ENCODE peak calls at places on chromosomes 5 and 9, in nine cellular contexts. J is HCT116, X is A549, N is HepG2, Y is SK-N-SH, L is endothelial cell of umbilical vein, D is H1, O is GM12878, I is K562. U is an unnamed sample.

GRCh38 chr5:153755913-153756500 is 265.5 kb downstream of the GRIA1 start:
- DNase-seq in O (no peak), J (no peak), N (no peak), D (no peak), Y (no peak), I (no peak), L (no peak), X (no peak), U (no peak)

GRCh38 chr5:14039576-14039975 is 95.1 kb upstream of the DNAH5 start:
- DNase-seq in L (no peak), D (no peak), J (no peak), N (no peak), X (peak), O (no peak), Y (no peak), I (no peak), U (no peak)

GRCh38 chr5:79069488-79070001 is at the start of the genes BHMT2 and DMGDH:
- DNase-seq in J (no peak), O (no peak), Y (peak), D (no peak), I (no peak), N (peak), X (no peak), L (no peak), U (peak)

GRCh38 chr5:176658817-176659216 is 11.5 kb downstream of the TSPAN17 start:
- DNase-seq in O (no peak), L (no peak), I (no peak), N (no peak), X (no peak), J (no peak), Y (no peak), D (no peak), U (no peak)

GRCh38 chr5:20556364-20556763 is 568.4 kb upstream of the CDH18 start:
- DNase-seq in N (no peak), I (no peak), J (no peak), D (no peak), O (no peak), Y (no peak), X (no peak), L (no peak), U (no peak)

GRCh38 chr5:152547202-152547601 is 142.1 kb upstream of the NMUR2 start:
- DNase-seq in Y (no peak), D (no peak), X (no peak), L (no peak), N (no peak), O (no peak), J (no peak), I (no peak), U (no peak)

GRCh38 chr9:114308361-114308950 is 14.4 kb upstream of the ORM1 start:
- DNase-seq in J (no peak), I (no peak), D (peak), Y (no peak), X (no peak), N (no peak), O (no peak), L (no peak), U (no peak)

GRCh38 chr5:175282611-175283225 is 161.3 kb downstream of the DRD1 start:
- DNase-seq in J (no peak), N (no peak), D (no peak), I (no peak), Y (no peak), L (no peak), X (no peak), O (no peak), U (no peak)

GRCh38 chr5:157575096-157575872 is at the start of gene ADAM19:
- DNase-seq in X (peak), Y (peak), N (no peak), O (no peak), D (peak), L (peak), I (peak), J (no peak), U (no peak)

GRCh38 chr9:121827251-121827967 is 176.0 kb downstream of the DAB2IP start:
- DNase-seq in J (no peak), O (no peak), X (no peak), Y (no peak), L (no peak), N (no peak), D (peak), I (peak), U (no peak)

GRCh38 chr9:100637787-100638186 is 59.9 kb downstream of the CAVIN4 start:
- DNase-seq in N (peak), L (no peak), X (no peak), O (no peak), J (no peak), Y (no peak), I (peak), D (peak), U (no peak)

GRCh38 chr9:17969232-17969631 is 390.4 kb downstream of the SH3GL2 start:
- DNase-seq in Y (no peak), N (no peak), L (no peak), J (no peak), I (no peak), X (no peak), O (no peak), D (no peak), U (no peak)

GRCh38 chr5:68954618-68954910 is 139.2 kb upstream of the SLC30A5 start:
- DNase-seq in J (no peak), O (no peak), D (no peak), X (no peak), L (no peak), N (no peak), I (no peak), Y (no peak), U (no peak)

GRCh38 chr9:98357921-98358535 is 102.6 kb upstream of the TBC1D2 start:
- DNase-seq in I (no peak), J (no peak), N (no peak), O (no peak), L (peak), Y (no peak), D (no peak), X (no peak), U (no peak)

GRCh38 chr9:73200694-73201432 is 49.2 kb downstream of the ANXA1 start:
- DNase-seq in X (no peak), I (peak), D (no peak), Y (peak), L (peak), J (peak), O (no peak), N (peak), U (peak)

GRCh38 chr5:150175536-150175935 is 9.0 kb downstream of the CDX1 start:
- DNase-seq in L (peak), J (peak), X (peak), N (peak), Y (peak), D (peak), I (peak), O (no peak), U (peak)

GRCh38 chr5:180499684-180500083 is 5.5 kb downstream of the CNOT6 start:
- DNase-seq in N (no peak), L (no peak), O (no peak), J (no peak), X (no peak), D (no peak), I (peak), Y (no peak), U (no peak)

GRCh38 chr5:75886706-75887105 is 169.5 kb upstream of the POC5 start:
- DNase-seq in X (no peak), D (no peak), N (no peak), O (no peak), I (no peak), J (no peak), L (peak), Y (no peak), U (no peak)

GRCh38 chr9:35499029-35499700 is 9.3 kb downstream of the RUSC2 start:
- DNase-seq in I (no peak), L (peak), X (no peak), Y (no peak), N (no peak), O (no peak), J (no peak), D (no peak), U (no peak)

GRCh38 chr9:121914604-121915303 is 178.4 kb downstream of the TTLL11 start:
- DNase-seq in X (no peak), L (no peak), O (no peak), Y (no peak), N (no peak), J (no peak), D (no peak), I (no peak), U (no peak)

GRCh38 chr9:125932012-125932411 is 184.8 kb downstream of the PBX3 start:
- DNase-seq in J (peak), O (no peak), X (peak), L (peak), Y (no peak), I (peak), D (no peak), N (no peak), U (no peak)

GRCh38 chr5:80308526-80308925 is 11.3 kb upstream of the SPZ1 start:
- DNase-seq in J (no peak), D (peak), O (no peak), L (no peak), I (peak), X (no peak), N (no peak), Y (no peak), U (no peak)

GRCh38 chr5:127766556-127767335 is 63.6 kb downstream of the CCDC192 start:
- DNase-seq in D (no peak), O (no peak), Y (no peak), I (no peak), N (no peak), J (no peak), X (no peak), L (peak), U (no peak)

GRCh38 chr5:109102291-109102690 is 307.5 kb downstream of the PJA2 start:
- DNase-seq in N (no peak), X (no peak), O (no peak), J (no peak), Y (no peak), I (no peak), D (no peak), L (no peak), U (no peak)

GRCh38 chr5:152956943-152957613 is 533.4 kb upstream of the GRIA1 start:
- DNase-seq in X (no peak), Y (no peak), I (no peak), N (no peak), D (no peak), L (no peak), O (no peak), J (no peak), U (no peak)

GRCh38 chr9:14992025-14992424 is 81.8 kb upstream of the FREM1 start:
- DNase-seq in Y (no peak), J (no peak), O (no peak), N (no peak), X (no peak), L (no peak), I (peak), D (no peak), U (peak)

GRCh38 chr9:70511858-70512257 is 97.4 kb upstream of the KLF9 start:
- DNase-seq in D (no peak), N (peak), I (no peak), O (no peak), J (no peak), L (no peak), X (no peak), Y (no peak), U (no peak)

GRCh38 chr5:34996236-34996635 is 51.5 kb downstream of the AGXT2 start:
- DNase-seq in J (no peak), Y (no peak), L (no peak), N (no peak), X (no peak), I (no peak), D (no peak), O (no peak), U (no peak)

GRCh38 chr9:788777-789176 is 52.7 kb upstream of the DMRT1 start:
- DNase-seq in N (no peak), D (no peak), O (no peak), J (no peak), I (no peak), Y (no peak), X (no peak), L (no peak), U (no peak)

GRCh38 chr9:121770415-121771273 is 119.2 kb downstream of the DAB2IP start:
- DNase-seq in L (peak), X (no peak), O (no peak), J (no peak), I (no peak), Y (no peak), D (no peak), N (no peak), U (no peak)

GRCh38 chr5:125317546-125317995 is 571.1 kb upstream of the ZNF608 start:
- DNase-seq in L (no peak), N (no peak), O (no peak), X (no peak), I (no peak), J (no peak), Y (no peak), D (no peak), U (no peak)

GRCh38 chr5:134547579-134547978 is 22.1 kb downstream of the JADE2 start:
- DNase-seq in X (no peak), J (no peak), D (no peak), Y (no peak), I (no peak), L (peak), O (no peak), N (no peak), U (no peak)
- H3K4me3 ChIP-seq in X (no peak), J (no peak), D (no peak), Y (no peak), I (no peak), L (no peak), O (peak), N (no peak), U (no peak)

DNA sequence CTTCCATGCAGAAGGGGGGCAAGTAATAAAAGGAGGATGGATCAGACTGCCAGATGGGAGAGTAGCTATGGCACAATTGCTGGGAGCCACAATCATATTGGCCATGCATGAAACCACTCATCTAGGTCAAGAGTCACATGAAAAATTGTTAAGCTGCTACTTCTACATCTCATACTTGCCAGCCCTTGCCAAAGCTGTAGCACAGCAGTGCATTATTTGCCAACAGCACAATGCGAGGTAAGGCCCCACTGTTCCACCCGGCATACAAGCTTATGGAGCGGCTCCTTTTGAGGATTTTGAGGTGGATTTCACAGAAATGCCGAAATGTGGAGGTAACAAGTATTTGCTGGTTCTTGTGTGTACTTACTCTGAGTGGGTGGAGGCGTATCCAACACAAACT is 109.9 kb upstream of the EPB41L4A start:
- DNase-seq in X (no peak), I (no peak), J (no peak), L (no peak), N (no peak), D (no peak), O (no peak), Y (no peak), U (no peak)
- TF ChIP-seq MAX in X (no peak), I (no peak), J (no peak), L (no peak), N (no peak), D (no peak), O (no peak), Y (no peak), U (no peak)

GRCh38 chr5:178163772-178164735 is 10.4 kb upstream of the NHP2 start:
- DNase-seq in X (peak), N (peak), I (peak), O (peak), J (peak), L (peak), Y (peak), D (peak), U (peak)
- H3K4me3 ChIP-seq in X (peak), N (peak), I (no peak), O (no peak), J (peak), L (no peak), Y (peak), D (peak), U (no peak)

DNA sequence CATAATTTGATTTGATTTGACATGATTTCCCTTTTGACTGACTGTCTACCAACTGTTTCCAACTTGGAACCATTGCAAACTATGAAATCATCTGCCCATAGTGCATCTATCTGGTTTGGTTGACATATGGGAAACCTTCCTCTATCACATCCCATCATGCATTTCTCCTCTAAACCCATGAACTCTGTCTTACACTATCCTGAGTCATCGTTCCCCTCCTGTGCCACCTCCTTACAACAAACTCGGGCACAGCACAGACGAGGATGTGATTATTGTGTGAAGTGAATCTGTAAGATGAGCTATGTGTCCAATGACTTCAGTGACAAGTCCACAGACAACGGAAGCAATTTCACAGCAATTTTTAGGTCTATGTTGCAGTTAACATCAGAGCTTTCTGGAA is 126.1 kb downstream of the NPR3 start:
- DNase-seq in D (no peak), Y (no peak), O (no peak), N (no peak), I (no peak), J (no peak), L (no peak), X (no peak), U (no peak)
- TF ChIP-seq MAX in D (no peak), Y (no peak), O (no peak), N (no peak), I (no peak), J (no peak), L (no peak), X (no peak), U (no peak)

GRCh38 chr5:10329421-10329807 is 21.7 kb upstream of the CMBL start:
- DNase-seq in L (no peak), X (no peak), I (no peak), J (no peak), Y (no peak), O (no peak), N (no peak), D (no peak), U (no peak)

GRCh38 chr5:10331341-10331796 is 22.1 kb upstream of the MARCHF6 start:
- DNase-seq in J (no peak), X (no peak), O (no peak), D (no peak), Y (no peak), L (no peak), I (no peak), N (peak), U (no peak)

GRCh38 chr5:10329808-10330481 is 22.2 kb upstream of the CMBL start:
- DNase-seq in X (no peak), I (no peak), Y (peak), J (no peak), N (no peak), D (no peak), L (no peak), O (no peak), U (no peak)

GRCh38 chr5:10332301-10332700 is 21.2 kb upstream of the MARCHF6 start:
- DNase-seq in Y (no peak), I (no peak), X (no peak), J (no peak), N (no peak), D (no peak), O (no peak), L (no peak), U (peak)

GRCh38 chr5:10330511-10331105 is 22.9 kb upstream of the MARCHF6 start:
- DNase-seq in O (no peak), J (no peak), I (no peak), L (no peak), D (no peak), X (no peak), Y (no peak), N (no peak), U (no peak)
- H3K4me3 ChIP-seq in O (no peak), J (no peak), I (no peak), L (no peak), D (no peak), X (no peak), Y (no peak), N (no peak), U (no peak)

DNA sequence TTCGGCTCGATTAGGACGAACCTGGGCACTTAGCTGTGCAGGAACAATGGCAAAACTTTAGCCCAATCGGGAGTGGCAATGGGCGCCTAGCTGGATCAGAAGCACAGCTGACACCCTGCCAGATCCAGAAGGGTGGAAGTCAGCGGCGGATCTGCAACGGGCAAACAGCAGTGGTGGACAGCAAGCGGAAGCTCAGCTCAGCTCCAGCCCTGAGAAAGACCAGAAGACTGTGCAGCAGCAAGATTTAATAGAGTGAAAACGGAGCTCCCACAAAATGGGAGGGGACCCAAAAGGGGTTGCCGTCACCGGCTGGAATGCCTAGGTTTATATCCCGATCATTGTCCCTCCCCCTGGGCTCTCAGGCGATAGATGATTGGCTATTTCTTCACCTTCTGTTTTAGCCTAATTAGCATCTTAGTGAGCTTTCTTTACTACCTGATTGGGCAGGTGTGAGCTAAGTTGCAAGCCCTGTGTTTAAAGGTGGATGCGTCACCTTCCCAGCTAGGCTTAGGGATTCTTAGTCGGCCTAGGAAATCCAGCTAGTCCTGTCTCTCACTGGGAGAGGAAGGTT is 1237.9 kb downstream of the CDH12 start:
- DNase-seq in O (no peak), D (no peak), I (no peak), Y (no peak), J (no peak), X (no peak), N (no peak), L (no peak), U (no peak)
- TF ChIP-seq MAX in O (no peak), D (no peak), I (no peak), Y (no peak), J (no peak), X (no peak), N (no peak), L (no peak), U (no peak)

U was measured in NB4.